ENCODE peak calls at places on chromosomes 16 and 17, in ten cellular contexts. G is spleen, D is IMR-90, F is A549, W is HCT116, U is lower leg skin, N is esophagus muscularis mucosa, R is sigmoid colon, I is GM12892, A is transverse colon. S is an unnamed sample.

GRCh38 chr16:4723071-4723767 is 10.9 kb downstream of the ANKS3 start:
- DNase-seq in U (no peak), N (no peak), F (no peak), G (no peak), I (no peak), A (no peak), D (no peak), R (no peak), W (no peak), S (no peak)

GRCh38 chr16:4214215-4214621 is 27.7 kb downstream of the SRL start:
- DNase-seq in G (no peak), D (peak; percentile 96), W (peak; percentile 19), U (no peak), N (no peak), I (no peak), R (no peak), A (peak; percentile 15), F (peak; percentile 52), S (peak; percentile 87)

GRCh38 chr16:6576646-6577045 is 756.0 kb upstream of the RBFOX1 start:
- DNase-seq in F (no peak), I (no peak), N (no peak), A (no peak), R (no peak), G (no peak), U (no peak), D (no peak), W (no peak), S (no peak)

GRCh38 chr16:3745751-3746355 is 28.5 kb upstream of the TRAP1 start:
- DNase-seq in U (no peak), R (peak; percentile 56), I (no peak), W (no peak), G (peak; percentile 38), N (no peak), A (no peak), D (peak; percentile 70), F (no peak), S (no peak)

GRCh38 chr16:57930533-57930932 is 40.4 kb downstream of the CNGB1 start:
- DNase-seq in U (no peak), R (no peak), D (no peak), N (no peak), F (no peak), G (no peak), A (no peak), W (no peak), I (no peak), S (no peak)

GRCh38 chr17:39928868-39929651 is 1.5 kb downstream of the LRRC3C start:
- DNase-seq in A (no peak), I (no peak), U (no peak), F (peak; percentile 62), R (no peak), N (no peak), D (peak; percentile 96), G (no peak), W (peak; percentile 19), S (peak; percentile 56)

GRCh38 chr16:49342336-49343265 is 31.0 kb upstream of the C16orf78 start:
- DNase-seq in R (no peak), W (no peak), A (no peak), I (no peak), U (peak; percentile 76), D (no peak), N (no peak), F (no peak), G (no peak), S (no peak)

GRCh38 chr16:68041783-68042182 is 18.7 kb downstream of the DUS2 start:
- DNase-seq in D (no peak), I (no peak), U (no peak), R (peak; percentile 3), W (no peak), F (no peak), G (no peak), A (no peak), N (no peak), S (no peak)

GRCh38 chr17:80790021-80790765 is 201.4 kb upstream of the CHMP6 start:
- DNase-seq in N (no peak), F (no peak), W (no peak), G (peak; percentile 71), I (no peak), R (no peak), U (peak; percentile 81), A (no peak), D (no peak), S (no peak)

GRCh38 chr16:10558305-10558704 is 22.1 kb downstream of the EMP2 start:
- DNase-seq in F (no peak), R (no peak), N (no peak), A (no peak), I (no peak), U (no peak), G (no peak), D (no peak), W (no peak), S (no peak)

GRCh38 chr16:10558746-10559641 is 21.4 kb downstream of the EMP2 start:
- DNase-seq in F (no peak), G (peak; percentile 82), U (peak; percentile 91), R (peak; percentile 83), D (no peak), N (no peak), I (no peak), A (peak; percentile 36), W (no peak), S (peak; percentile 88)

GRCh38 chr16:10557750-10558149 is 22.6 kb downstream of the EMP2 start:
- DNase-seq in G (no peak), R (no peak), U (no peak), N (no peak), D (no peak), F (no peak), A (no peak), W (no peak), I (no peak), S (no peak)

GRCh38 chr16:10554569-10554968 is 25.8 kb downstream of the EMP2 start:
- DNase-seq in U (no peak), A (no peak), D (no peak), N (no peak), R (no peak), W (no peak), F (no peak), G (no peak), I (no peak), S (no peak)

GRCh38 chr16:10556240-10556639 is 24.2 kb downstream of the EMP2 start:
- DNase-seq in U (no peak), W (no peak), D (no peak), F (no peak), R (no peak), A (no peak), G (no peak), I (no peak), N (no peak), S (no peak)
- TF ChIP-seq POLR2A in U (no peak), W (no peak), D (no peak), F (no peak), R (no peak), A (no peak), G (no peak), I (no peak), N (no peak), S (no peak)

GRCh38 chr17:50171371-50172071 is 5.7 kb downstream of the SGCA start:
- DNase-seq in F (no peak), N (no peak), I (no peak), A (no peak), W (no peak), D (no peak), U (no peak), G (no peak), R (no peak), S (no peak)

GRCh38 chr17:50172130-50172529 is 6.3 kb downstream of the SGCA start:
- DNase-seq in N (no peak), U (no peak), W (no peak), A (no peak), G (no peak), I (no peak), D (no peak), F (no peak), R (no peak), S (no peak)

GRCh38 chr17:50169881-50170459 is 4.2 kb downstream of the SGCA start:
- DNase-seq in I (no peak), N (no peak), G (peak; percentile 71), D (no peak), A (no peak), F (no peak), R (no peak), U (no peak), W (no peak), S (no peak)

GRCh38 chr17:50169121-50169764 is 3.4 kb downstream of the SGCA start:
- DNase-seq in G (peak; percentile 89), D (peak; percentile 74), I (peak; percentile 59), U (no peak), N (no peak), R (no peak), F (peak; percentile 85), A (peak; percentile 41), W (peak; percentile 78), S (peak; percentile 60)

DNA sequence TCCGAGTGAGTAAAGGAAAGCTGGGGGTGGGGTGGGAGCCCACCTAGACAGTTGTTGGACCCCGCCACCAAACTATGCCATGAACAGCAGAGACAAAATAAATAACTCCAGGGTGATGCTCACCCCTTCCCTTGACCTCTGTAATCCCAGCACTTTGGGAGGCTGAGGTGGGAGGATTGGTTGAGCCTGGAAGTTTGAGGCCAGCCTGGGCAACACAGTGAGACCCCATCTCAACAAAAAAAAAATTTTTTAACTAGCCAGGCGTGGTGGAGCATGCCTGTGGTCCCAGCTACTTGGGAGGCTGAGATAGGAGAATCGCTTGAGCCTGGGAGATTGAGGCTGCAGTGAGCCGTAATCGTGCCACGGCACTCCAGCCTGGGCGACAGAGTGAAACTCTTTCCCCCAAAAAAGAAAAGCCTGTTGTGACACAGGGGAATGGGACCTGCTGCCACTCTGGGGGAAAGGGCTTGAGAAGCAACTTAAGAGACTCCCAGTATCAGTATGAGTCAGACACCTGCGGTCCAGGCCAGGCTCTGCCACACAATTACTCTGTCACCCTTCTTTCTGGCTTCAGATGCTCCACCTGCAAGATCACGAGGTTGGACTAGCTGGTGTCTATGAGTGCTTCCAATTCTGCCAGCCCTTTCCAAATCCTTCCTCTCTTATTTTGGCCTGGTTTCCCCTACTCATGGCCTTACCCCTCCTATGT is 5.0 kb downstream of the SGCA start:
- DNase-seq in W (no peak), N (no peak), G (no peak), F (no peak), U (no peak), D (no peak), A (no peak), I (peak; percentile 63), R (no peak), S (no peak)
- TF ChIP-seq POLR2A in W (no peak), N (no peak), G (no peak), F (no peak), U (no peak), D (peak; percentile 26), A (no peak), I (no peak), R (no peak), S (no peak)

DNA sequence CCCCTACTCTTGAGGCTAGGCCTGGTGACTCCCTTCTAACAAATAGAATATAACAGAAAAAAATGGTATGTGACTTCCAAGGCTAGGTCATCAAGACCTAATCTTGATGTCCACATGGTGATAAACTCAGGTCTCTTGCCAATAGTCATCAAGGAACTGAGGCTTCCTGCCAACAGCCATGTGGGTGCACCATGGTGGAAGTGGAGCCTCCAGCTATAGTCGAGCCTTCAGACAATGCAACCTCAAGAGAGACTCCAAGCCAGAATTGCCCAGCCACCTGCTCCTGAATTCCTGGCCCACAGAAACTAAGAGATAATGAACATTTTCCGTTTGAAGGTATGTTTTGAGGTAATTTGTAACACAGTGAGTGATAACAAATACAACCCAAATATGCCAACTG is 55.9 kb upstream of the SREBF1 start:
- DNase-seq in W (no peak), N (no peak), U (no peak), G (no peak), R (no peak), F (no peak), I (no peak), D (no peak), A (no peak), S (no peak)
- TF ChIP-seq POLR2A in W (no peak), N (no peak), U (no peak), G (no peak), R (no peak), F (no peak), I (no peak), D (no peak), A (no peak), S (no peak)

GRCh38 chr16:86088816-86089215 is 189.9 kb downstream of the IRF8 start:
- DNase-seq in G (peak; percentile 49), N (no peak), F (no peak), R (peak; percentile 56), W (no peak), D (no peak), I (no peak), U (peak; percentile 68), A (no peak), S (no peak)
- TF ChIP-seq POLR2A in G (no peak), N (no peak), F (no peak), R (no peak), W (no peak), D (no peak), I (no peak), U (no peak), A (no peak), S (no peak)

S was measured in H54.